ENCODE peak calls at places on chromosome 14, in five cellular contexts. L is caudate nucleus, E is HuH-7, D is Kasumi-1, F is cardiac muscle cell. O is an unnamed sample.

GRCh38 chr14:44029933-44030332 is 477.1 kb downstream of the FSCB start:
- DNase-seq in L (no peak), E (no peak), D (peak), F (peak), O (peak)

GRCh38 chr14:68450391-68451120 is 342.3 kb downstream of the ZFP36L1 start:
- DNase-seq in D (no peak), F (no peak), E (no peak), L (no peak), O (no peak)

GRCh38 chr14:30638926-30639325 is 16.8 kb downstream of the SCFD1 start:
- DNase-seq in E (no peak), F (peak), D (no peak), L (no peak), O (no peak)

GRCh38 chr14:35347323-35348043 is 55.3 kb downstream of the PSMA6 start:
- DNase-seq in E (peak), F (no peak), L (no peak), D (no peak), O (peak)

GRCh38 chr14:69999246-69999645 is 120.0 kb downstream of the SMOC1 start:
- DNase-seq in D (no peak), E (no peak), L (no peak), F (peak), O (no peak)

GRCh38 chr14:20512139-20512905 is 7.0 kb downstream of the RNASE10 start:
- DNase-seq in E (no peak), D (no peak), F (no peak), L (no peak), O (no peak)

GRCh38 chr14:63764620-63765139 is 36.8 kb upstream of the SGPP1 start:
- DNase-seq in D (no peak), E (no peak), L (no peak), F (no peak), O (no peak)

GRCh38 chr14:84006643-84007137 is 1523.3 kb upstream of the FLRT2 start:
- DNase-seq in F (peak), E (no peak), L (no peak), D (no peak), O (no peak)

GRCh38 chr14:49427117-49427516 is 159.1 kb downstream of the RPS29 start:
- DNase-seq in L (peak), F (no peak), E (no peak), D (no peak), O (no peak)

GRCh38 chr14:68448379-68448778 is 344.5 kb downstream of the ZFP36L1 start:
- DNase-seq in F (no peak), L (no peak), E (no peak), D (no peak), O (no peak)

GRCh38 chr14:104158827-104159798 is 20.7 kb downstream of the KIF26A start:
- DNase-seq in D (no peak), E (no peak), L (no peak), F (no peak), O (peak)

GRCh38 chr14:74085047-74085637 is 386 bp downstream of the LIN52 start:
- DNase-seq in E (no peak), L (no peak), D (peak), F (peak), O (peak)

GRCh38 chr14:99327458-99328250 is 55.7 kb upstream of the BCL11B start:
- DNase-seq in F (no peak), L (no peak), E (no peak), D (no peak), O (no peak)

GRCh38 chr14:52078093-52078492 is 9.2 kb upstream of the NID2 start:
- DNase-seq in L (no peak), F (peak), D (no peak), E (no peak), O (no peak)

GRCh38 chr14:93987815-93988476 is 9.2 kb upstream of the CCDC197 start:
- DNase-seq in D (no peak), F (no peak), L (no peak), E (no peak), O (no peak)

GRCh38 chr14:29710015-29710414 is 217.6 kb downstream of the PRKD1 start:
- DNase-seq in L (no peak), D (no peak), F (peak), E (peak), O (no peak)

GRCh38 chr14:106210650-106211049 is 684.3 kb downstream of the TMEM121 start:
- DNase-seq in E (no peak), F (no peak), L (no peak), D (peak), O (peak)

GRCh38 chr14:64495252-64495651 is 8.4 kb downstream of the ZBTB25 start:
- DNase-seq in L (no peak), E (no peak), F (no peak), D (no peak), O (no peak)

O was measured in NB4.